ENCODE peak calls at places on chromosomes 1 and 21, in seven cellular contexts. One of them, this sample, is unnamed.
A peak's percentile ranks its signal among the peaks of the same experiment; 100 is the strongest.

GRCh38 chr1:186498695-186499389 is 37.9 kb upstream of the PDC start:
- DNase-seq in ovary: no peak
- DNase-seq in spleen: no peak
- DNase-seq in gastrocnemius medialis: no peak
- DNase-seq in HepG2: no peak
- DNase-seq in IMR-90: peak; percentile 57
- DNase-seq in breast epithelium: no peak
- DNase-seq in this sample: no peak

GRCh38 chr1:41578712-41579335 is 94.3 kb upstream of the EDN2 start:
- DNase-seq in HepG2: peak; percentile 14
- DNase-seq in IMR-90: peak; percentile 30
- DNase-seq in gastrocnemius medialis: no peak
- DNase-seq in breast epithelium: no peak
- DNase-seq in spleen: no peak
- DNase-seq in ovary: no peak
- DNase-seq in this sample: no peak

GRCh38 chr21:38293765-38294164 is 37.0 kb downstream of the KCNJ15 start:
- DNase-seq in breast epithelium: no peak
- DNase-seq in gastrocnemius medialis: no peak
- DNase-seq in HepG2: peak; percentile 20
- DNase-seq in IMR-90: no peak
- DNase-seq in ovary: peak; percentile 27
- DNase-seq in spleen: no peak
- DNase-seq in this sample: no peak

GRCh38 chr1:115833806-115834205 is 7.1 kb downstream of the NHLH2 start:
- DNase-seq in breast epithelium: no peak
- DNase-seq in IMR-90: no peak
- DNase-seq in HepG2: no peak
- DNase-seq in spleen: no peak
- DNase-seq in ovary: no peak
- DNase-seq in gastrocnemius medialis: no peak
- DNase-seq in this sample: no peak

GRCh38 chr1:76086597-76086996 is 12.1 kb downstream of the ST6GALNAC3 start:
- DNase-seq in ovary: no peak
- DNase-seq in IMR-90: no peak
- DNase-seq in spleen: no peak
- DNase-seq in HepG2: no peak
- DNase-seq in gastrocnemius medialis: no peak
- DNase-seq in breast epithelium: no peak
- DNase-seq in this sample: no peak

GRCh38 chr1:150566589-150567340 is 12.6 kb downstream of the MCL1 start:
- DNase-seq in breast epithelium: no peak
- DNase-seq in ovary: no peak
- DNase-seq in HepG2: no peak
- DNase-seq in spleen: peak; percentile 42
- DNase-seq in gastrocnemius medialis: no peak
- DNase-seq in IMR-90: no peak
- DNase-seq in this sample: no peak

GRCh38 chr1:10788592-10789006 is 7.8 kb downstream of the CASZ1 start:
- DNase-seq in HepG2: peak; percentile 33
- DNase-seq in IMR-90: no peak
- DNase-seq in ovary: no peak
- DNase-seq in spleen: peak; percentile 81
- DNase-seq in breast epithelium: no peak
- DNase-seq in gastrocnemius medialis: peak; percentile 70
- DNase-seq in this sample: no peak

GRCh38 chr1:224497714-224498573 is 63.3 kb upstream of the WDR26 start:
- DNase-seq in spleen: no peak
- DNase-seq in breast epithelium: no peak
- DNase-seq in IMR-90: peak; percentile 90
- DNase-seq in gastrocnemius medialis: no peak
- DNase-seq in ovary: no peak
- DNase-seq in HepG2: no peak
- DNase-seq in this sample: peak; percentile 57

GRCh38 chr1:66532798-66533783 is 862 bp upstream of the SGIP1 start:
- DNase-seq in spleen: peak; percentile 75
- DNase-seq in IMR-90: peak; percentile 98
- DNase-seq in gastrocnemius medialis: no peak
- DNase-seq in HepG2: no peak
- DNase-seq in ovary: peak; percentile 31
- DNase-seq in breast epithelium: no peak
- DNase-seq in this sample: no peak

GRCh38 chr1:76668046-76668445 is 199.2 kb upstream of the ST6GALNAC5 start:
- DNase-seq in IMR-90: no peak
- DNase-seq in breast epithelium: no peak
- DNase-seq in ovary: no peak
- DNase-seq in HepG2: no peak
- DNase-seq in gastrocnemius medialis: no peak
- DNase-seq in spleen: no peak
- DNase-seq in this sample: no peak

GRCh38 chr1:30283199-30283962 is 440.0 kb downstream of the MATN1 start:
- DNase-seq in ovary: no peak
- DNase-seq in breast epithelium: no peak
- DNase-seq in IMR-90: no peak
- DNase-seq in HepG2: no peak
- DNase-seq in gastrocnemius medialis: no peak
- DNase-seq in spleen: no peak
- DNase-seq in this sample: no peak

GRCh38 chr1:97108200-97108599 is 386.6 kb downstream of the PTBP2 start:
- DNase-seq in ovary: no peak
- DNase-seq in breast epithelium: no peak
- DNase-seq in HepG2: no peak
- DNase-seq in IMR-90: peak; percentile 20
- DNase-seq in spleen: no peak
- DNase-seq in gastrocnemius medialis: no peak
- DNase-seq in this sample: no peak

GRCh38 chr1:110524311-110525249 is 5.6 kb upstream of the KCNA10 start:
- DNase-seq in spleen: no peak
- DNase-seq in gastrocnemius medialis: no peak
- DNase-seq in breast epithelium: no peak
- DNase-seq in HepG2: peak; percentile 21
- DNase-seq in IMR-90: peak; percentile 30
- DNase-seq in ovary: peak; percentile 21
- DNase-seq in this sample: peak; percentile 48

GRCh38 chr1:18408656-18409370 is 71.9 kb upstream of the KLHDC7A start:
- DNase-seq in breast epithelium: no peak
- DNase-seq in gastrocnemius medialis: no peak
- DNase-seq in ovary: no peak
- DNase-seq in IMR-90: no peak
- DNase-seq in spleen: no peak
- DNase-seq in HepG2: no peak
- DNase-seq in this sample: no peak

GRCh38 chr1:155004352-155005075 is 1.9 kb downstream of the ZBTB7B start:
- DNase-seq in IMR-90: no peak
- DNase-seq in HepG2: no peak
- DNase-seq in ovary: peak; percentile 48
- DNase-seq in gastrocnemius medialis: no peak
- DNase-seq in breast epithelium: no peak
- DNase-seq in spleen: no peak
- DNase-seq in this sample: no peak

GRCh38 chr1:155003766-155004351 is 1.3 kb downstream of the ZBTB7B start:
- DNase-seq in spleen: peak; percentile 90
- DNase-seq in IMR-90: peak; percentile 38
- DNase-seq in breast epithelium: no peak
- DNase-seq in gastrocnemius medialis: peak; percentile 87
- DNase-seq in HepG2: peak; percentile 70
- DNase-seq in ovary: peak; percentile 79
- DNase-seq in this sample: peak; percentile 72

GRCh38 chr1:155007253-155007828 is 4.7 kb downstream of the ZBTB7B start:
- DNase-seq in breast epithelium: peak; percentile 85
- DNase-seq in spleen: peak; percentile 87
- DNase-seq in gastrocnemius medialis: no peak
- DNase-seq in ovary: no peak
- DNase-seq in IMR-90: no peak
- DNase-seq in HepG2: no peak
- DNase-seq in this sample: no peak

GRCh38 chr1:155006601-155007101 is 4.0 kb downstream of the ZBTB7B start:
- DNase-seq in spleen: peak; percentile 79
- DNase-seq in ovary: no peak
- DNase-seq in breast epithelium: no peak
- DNase-seq in IMR-90: no peak
- DNase-seq in gastrocnemius medialis: no peak
- DNase-seq in HepG2: no peak
- DNase-seq in this sample: no peak

GRCh38 chr1:155005076-155005971 is 2.7 kb downstream of the ZBTB7B start:
- DNase-seq in gastrocnemius medialis: peak; percentile 90
- DNase-seq in ovary: peak; percentile 58
- DNase-seq in spleen: peak; percentile 88
- DNase-seq in HepG2: no peak
- DNase-seq in IMR-90: no peak
- DNase-seq in breast epithelium: peak; percentile 76
- DNase-seq in this sample: peak; percentile 76
- TF ChIP-seq POLR2A in gastrocnemius medialis: peak; percentile 30
- TF ChIP-seq POLR2A in ovary: no peak
- TF ChIP-seq POLR2A in spleen: no peak
- TF ChIP-seq POLR2A in HepG2: no peak
- TF ChIP-seq POLR2A in IMR-90: no peak
- TF ChIP-seq POLR2A in breast epithelium: no peak
- TF ChIP-seq POLR2A in this sample: no peak

GRCh38 chr21:42923553-42924432 is 1.6 kb downstream of the ERVH48-1 start:
- DNase-seq in IMR-90: peak; percentile 86
- DNase-seq in HepG2: peak; percentile 83
- DNase-seq in gastrocnemius medialis: peak; percentile 53
- DNase-seq in ovary: peak; percentile 70
- DNase-seq in breast epithelium: peak; percentile 70
- DNase-seq in spleen: peak; percentile 78
- DNase-seq in this sample: peak; percentile 82
- TF ChIP-seq POLR2A in IMR-90: no peak
- TF ChIP-seq POLR2A in HepG2: no peak
- TF ChIP-seq POLR2A in gastrocnemius medialis: no peak
- TF ChIP-seq POLR2A in ovary: no peak
- TF ChIP-seq POLR2A in breast epithelium: no peak
- TF ChIP-seq POLR2A in spleen: no peak
- TF ChIP-seq POLR2A in this sample: peak; percentile 25

GRCh38 chr1:230187290-230187689 is 120.3 kb downstream of the GALNT2 start:
- DNase-seq in spleen: no peak
- DNase-seq in gastrocnemius medialis: no peak
- DNase-seq in IMR-90: no peak
- DNase-seq in HepG2: no peak
- DNase-seq in ovary: no peak
- DNase-seq in breast epithelium: no peak
- DNase-seq in this sample: no peak
- TF ChIP-seq POLR2A in spleen: no peak
- TF ChIP-seq POLR2A in gastrocnemius medialis: no peak
- TF ChIP-seq POLR2A in IMR-90: no peak
- TF ChIP-seq POLR2A in HepG2: no peak
- TF ChIP-seq POLR2A in ovary: no peak
- TF ChIP-seq POLR2A in breast epithelium: no peak
- TF ChIP-seq POLR2A in this sample: no peak

GRCh38 chr1:57217905-57218304 is 206.0 kb downstream of the DAB1 start:
- DNase-seq in ovary: no peak
- DNase-seq in breast epithelium: no peak
- DNase-seq in HepG2: no peak
- DNase-seq in IMR-90: no peak
- DNase-seq in spleen: no peak
- DNase-seq in gastrocnemius medialis: no peak
- DNase-seq in this sample: no peak
- TF ChIP-seq POLR2A in ovary: no peak
- TF ChIP-seq POLR2A in breast epithelium: no peak
- TF ChIP-seq POLR2A in HepG2: no peak
- TF ChIP-seq POLR2A in IMR-90: no peak
- TF ChIP-seq POLR2A in spleen: no peak
- TF ChIP-seq POLR2A in gastrocnemius medialis: no peak
- TF ChIP-seq POLR2A in this sample: no peak

GRCh38 chr1:85059563-85059962 is 11.3 kb upstream of the MCOLN3 start:
- DNase-seq in gastrocnemius medialis: no peak
- DNase-seq in HepG2: no peak
- DNase-seq in spleen: no peak
- DNase-seq in breast epithelium: no peak
- DNase-seq in ovary: no peak
- DNase-seq in IMR-90: no peak
- DNase-seq in this sample: no peak

GRCh38 chr1:85049735-85050166 is 1.5 kb upstream of the MCOLN3 start:
- DNase-seq in breast epithelium: no peak
- DNase-seq in IMR-90: no peak
- DNase-seq in spleen: no peak
- DNase-seq in gastrocnemius medialis: no peak
- DNase-seq in ovary: no peak
- DNase-seq in HepG2: no peak
- DNase-seq in this sample: no peak

GRCh38 chr1:85058311-85058710 is 10.0 kb upstream of the MCOLN3 start:
- DNase-seq in spleen: no peak
- DNase-seq in breast epithelium: no peak
- DNase-seq in gastrocnemius medialis: no peak
- DNase-seq in ovary: no peak
- DNase-seq in IMR-90: no peak
- DNase-seq in HepG2: no peak
- DNase-seq in this sample: no peak

GRCh38 chr1:85058781-85059180 is 10.5 kb upstream of the MCOLN3 start:
- DNase-seq in gastrocnemius medialis: no peak
- DNase-seq in HepG2: no peak
- DNase-seq in ovary: no peak
- DNase-seq in breast epithelium: no peak
- DNase-seq in spleen: no peak
- DNase-seq in IMR-90: no peak
- DNase-seq in this sample: no peak

DNA sequence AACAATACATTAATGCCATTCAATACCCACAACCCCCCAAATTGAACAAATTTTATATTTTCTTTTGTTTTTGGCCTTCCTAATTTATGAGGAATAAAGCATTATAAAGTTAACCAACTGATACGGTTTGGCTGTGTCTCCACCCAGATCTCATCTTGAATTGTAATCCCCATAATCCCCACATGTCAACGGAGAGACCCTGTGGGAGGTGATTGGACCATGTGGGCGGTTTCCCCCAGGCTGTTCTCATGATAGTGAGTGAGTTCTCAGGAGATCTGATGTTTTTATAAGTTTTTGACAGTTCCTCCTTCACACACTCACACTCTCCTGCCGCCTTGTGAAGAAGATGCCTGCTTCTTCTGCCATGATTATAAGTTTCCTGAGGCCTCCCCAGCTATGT is 6.4 kb upstream of the MCOLN3 start:
- DNase-seq in gastrocnemius medialis: no peak
- DNase-seq in ovary: no peak
- DNase-seq in spleen: no peak
- DNase-seq in IMR-90: no peak
- DNase-seq in breast epithelium: no peak
- DNase-seq in HepG2: no peak
- DNase-seq in this sample: no peak
- TF ChIP-seq POLR2A in gastrocnemius medialis: no peak
- TF ChIP-seq POLR2A in ovary: no peak
- TF ChIP-seq POLR2A in spleen: no peak
- TF ChIP-seq POLR2A in IMR-90: no peak
- TF ChIP-seq POLR2A in breast epithelium: no peak
- TF ChIP-seq POLR2A in HepG2: no peak
- TF ChIP-seq POLR2A in this sample: no peak